ENCODE peak calls at places on chromosomes 2 and 18, in eight cellular contexts. O, I, V, Q, J, L, B and P are unnamed samples.
A peak's percentile ranks its signal among the peaks of the same experiment; 100 is the strongest.

GRCh38 chr2:129078548-129078947 is 759.9 kb upstream of the HS6ST1 start:
- DNase-seq in I (no peak), B (no peak), O (no peak), V (no peak), J (no peak), Q (no peak), L (no peak), P (no peak)

GRCh38 chr2:69493268-69493667 is 56.0 kb upstream of the NFU1 start:
- DNase-seq in I (no peak), L (peak; percentile 23), V (peak; percentile 61), J (peak; percentile 35), O (peak; percentile 33), Q (peak; percentile 12), B (no peak), P (no peak)

GRCh38 chr2:41710944-41711343 is 336.9 kb upstream of the PKDCC start:
- DNase-seq in I (no peak), J (no peak), Q (no peak), B (no peak), O (no peak), V (no peak), L (no peak), P (no peak)

GRCh38 chr18:24611075-24611474 is 150.6 kb downstream of the HRH4 start:
- DNase-seq in B (no peak), J (no peak), I (no peak), L (no peak), V (no peak), O (no peak), Q (peak; percentile 24), P (no peak)

GRCh38 chr2:226742346-226742745 is 57.3 kb downstream of the IRS1 start:
- DNase-seq in O (no peak), B (no peak), V (peak; percentile 79), J (peak; percentile 70), Q (peak; percentile 28), I (no peak), L (no peak), P (no peak)

GRCh38 chr2:232293191-232293590 is 85.4 kb upstream of the ALPP start:
- DNase-seq in I (no peak), J (no peak), Q (no peak), O (no peak), B (no peak), V (no peak), L (no peak), P (no peak)

GRCh38 chr18:58638446-58638845 is 9.6 kb upstream of the ALPK2 start:
- DNase-seq in I (no peak), J (no peak), O (no peak), L (no peak), B (no peak), V (no peak), Q (no peak), P (no peak)

GRCh38 chr2:222892321-222892720 is 31.5 kb downstream of the ACSL3 start:
- DNase-seq in L (no peak), V (no peak), B (no peak), Q (no peak), O (no peak), I (no peak), J (no peak), P (no peak)

GRCh38 chr2:222499226-222499625 is 74.9 kb downstream of the SGPP2 start:
- DNase-seq in B (no peak), V (no peak), O (no peak), Q (no peak), I (no peak), J (no peak), L (no peak), P (no peak)

GRCh38 chr2:218833023-218833609 is 1.5 kb upstream of the PRKAG3 start:
- DNase-seq in L (no peak), Q (no peak), O (no peak), J (no peak), I (no peak), B (no peak), V (no peak), P (no peak)

GRCh38 chr2:217086038-217086522 is 226.2 kb upstream of the TNP1 start:
- DNase-seq in V (no peak), J (no peak), I (no peak), Q (no peak), B (no peak), O (no peak), L (no peak), P (no peak)

GRCh38 chr2:28896906-28897305 is 2.4 kb downstream of the WDR43 start:
- DNase-seq in V (no peak), J (no peak), B (no peak), O (no peak), Q (no peak), L (no peak), I (no peak), P (no peak)

GRCh38 chr2:241947876-241948275 is 78.3 kb downstream of the RTP5 start:
- DNase-seq in J (no peak), V (no peak), Q (no peak), I (no peak), L (no peak), O (no peak), B (no peak), P (no peak)

GRCh38 chr2:241947401-241947800 is 77.9 kb downstream of the RTP5 start:
- DNase-seq in J (no peak), B (no peak), L (no peak), Q (no peak), I (no peak), O (no peak), V (no peak), P (no peak)

GRCh38 chr2:241947004-241947350 is 77.4 kb downstream of the RTP5 start:
- DNase-seq in Q (no peak), V (no peak), L (no peak), J (no peak), O (no peak), B (no peak), I (no peak), P (no peak)

GRCh38 chr2:241948901-241949735 is 79.6 kb downstream of the RTP5 start:
- DNase-seq in L (no peak), I (no peak), O (no peak), J (no peak), B (no peak), Q (no peak), V (no peak), P (no peak)

DNA sequence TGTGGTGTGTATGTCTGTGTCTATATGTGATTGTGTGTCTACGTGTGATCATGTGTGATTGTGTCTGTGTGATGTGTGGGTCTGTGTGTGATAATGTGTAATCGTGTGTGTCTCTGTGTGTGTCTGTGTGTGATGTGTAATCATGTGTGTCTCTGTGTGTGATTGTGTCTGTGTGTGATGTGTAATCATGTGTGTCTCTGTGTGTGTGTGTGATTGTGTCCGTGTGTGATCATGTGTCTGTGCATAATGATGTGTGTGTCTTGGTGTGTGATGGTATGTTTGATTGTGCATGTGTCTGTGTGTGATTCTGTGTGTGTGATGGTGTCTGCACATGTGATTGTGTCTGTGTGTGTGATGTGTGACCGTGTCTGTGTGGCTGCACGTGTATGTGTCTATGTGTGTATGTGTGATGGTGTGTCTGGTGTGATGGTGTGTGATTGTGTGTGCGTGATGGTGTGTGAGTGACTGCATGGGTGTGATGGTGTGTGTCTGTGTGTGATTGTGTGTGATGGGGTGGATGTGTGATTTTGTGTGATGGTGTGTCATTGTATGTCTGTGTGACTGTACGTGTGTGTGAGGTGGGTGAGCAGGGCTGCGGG is 78.9 kb downstream of the RTP5 start:
- DNase-seq in O (no peak), V (no peak), B (no peak), I (no peak), L (no peak), J (no peak), Q (no peak), P (no peak)
- H3K27me3 ChIP-seq in O (peaks cover 11% of the 10 kb centered on the region), V (no peaks in the 10 kb centered on the region), B (no peaks in the 10 kb centered on the region), I (no peaks in the 10 kb centered on the region), L (no peaks in the 10 kb centered on the region), J (peaks cover 30% of the 10 kb centered on the region), Q (peaks cover 33% of the 10 kb centered on the region), P (no peaks in the 10 kb centered on the region)

DNA sequence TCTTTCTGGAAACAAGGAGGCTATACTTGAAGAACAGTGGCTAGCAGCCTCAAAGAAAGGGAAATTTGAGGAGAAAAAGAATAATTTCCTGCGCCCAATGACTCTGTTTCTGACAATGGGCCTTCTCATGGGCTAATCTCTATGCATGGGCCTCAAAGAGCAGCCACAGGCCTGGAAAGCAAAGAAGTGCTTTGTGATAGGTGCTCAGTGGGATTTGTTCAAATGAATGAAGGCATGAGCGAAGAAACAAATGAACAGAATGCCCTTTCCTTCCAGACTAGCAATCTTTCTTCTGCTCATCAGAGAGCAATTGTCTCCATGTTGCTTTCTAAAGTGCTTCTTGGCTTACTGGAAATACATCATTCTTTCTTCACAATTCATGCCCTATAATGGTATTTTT is 253.0 kb downstream of the MTX2 start:
- DNase-seq in I (no peak), V (no peak), L (no peak), B (no peak), Q (peak; percentile 53), J (no peak), O (no peak), P (no peak)
- H3K27me3 ChIP-seq in I (no peaks in the 10 kb centered on the region), V (no peaks in the 10 kb centered on the region), L (no peaks in the 10 kb centered on the region), B (no peaks in the 10 kb centered on the region), Q (peaks cover 50% of the 10 kb centered on the region), J (peaks cover 7% of the 10 kb centered on the region), O (peaks cover 26% of the 10 kb centered on the region), P (no peaks in the 10 kb centered on the region)

GRCh38 chr2:204226305-204226861 is 289.8 kb downstream of the ICOS start:
- DNase-seq in J (no peak), B (no peak), V (no peak), O (no peak), L (no peak), Q (no peak), I (no peak), P (no peak)
- H3K27me3 ChIP-seq in J (no peaks in the 10 kb centered on the region), B (no peaks in the 10 kb centered on the region), V (no peaks in the 10 kb centered on the region), O (peaks cover 5% of the 10 kb centered on the region), L (no peaks in the 10 kb centered on the region), Q (peaks cover 98% of the 10 kb centered on the region), I (peaks cover under 1% of the 10 kb centered on the region), P (no peaks in the 10 kb centered on the region)

GRCh38 chr2:19649107-19649506 is 252.7 kb downstream of the TTC32 start:
- DNase-seq in L (no peak), B (no peak), V (no peak), J (no peak), O (no peak), Q (no peak), I (no peak), P (no peak)

GRCh38 chr2:19651466-19651865 is 250.3 kb downstream of the TTC32 start:
- DNase-seq in I (no peak), B (no peak), V (no peak), Q (no peak), L (no peak), O (no peak), J (no peak), P (no peak)

GRCh38 chr2:19648583-19648982 is 253.2 kb downstream of the TTC32 start:
- DNase-seq in O (no peak), J (no peak), I (no peak), B (no peak), L (no peak), V (peak; percentile 74), Q (no peak), P (no peak)

GRCh38 chr2:19646987-19647386 is 254.8 kb downstream of the TTC32 start:
- DNase-seq in V (no peak), O (no peak), Q (no peak), J (no peak), I (no peak), B (no peak), L (no peak), P (no peak)

DNA sequence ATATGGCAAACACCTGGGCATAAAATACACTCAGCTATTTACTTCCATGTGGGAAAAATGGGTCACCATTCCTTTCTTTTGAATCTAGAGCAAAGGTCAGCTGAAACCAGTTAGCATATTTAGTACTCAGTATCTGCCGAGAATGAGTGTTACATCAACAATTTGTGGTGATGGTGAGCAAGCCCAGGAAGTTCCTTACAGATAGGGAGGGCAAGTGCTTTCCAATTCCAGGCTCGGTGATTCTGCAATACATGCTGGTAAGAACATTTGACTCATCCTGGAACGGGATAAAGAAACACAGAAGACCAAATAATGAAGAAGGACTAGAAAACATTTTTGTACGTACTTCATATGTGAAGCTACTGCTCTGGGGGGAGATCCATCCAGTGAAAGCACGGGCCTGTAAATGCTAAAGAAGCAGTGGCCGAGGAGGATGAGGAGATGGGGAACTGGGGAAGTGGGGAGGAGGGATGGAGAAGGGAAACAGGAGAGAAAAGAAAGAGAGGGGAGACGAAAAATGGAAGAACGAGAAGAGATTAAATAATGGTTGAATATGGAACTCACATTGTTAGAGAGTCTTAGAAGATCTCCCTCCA is 251.9 kb downstream of the TTC32 start:
- DNase-seq in J (peak; percentile 38), L (no peak), B (no peak), V (peak; percentile 56), O (no peak), I (no peak), Q (no peak), P (no peak)
- H3K27me3 ChIP-seq in J (no peaks in the 10 kb centered on the region), L (no peaks in the 10 kb centered on the region), B (no peaks in the 10 kb centered on the region), V (no peaks in the 10 kb centered on the region), O (peaks cover 2% of the 10 kb centered on the region), I (no peaks in the 10 kb centered on the region), Q (no peaks in the 10 kb centered on the region), P (no peaks in the 10 kb centered on the region)